ENCODE peak calls at places on chromosomes 3 and 15, in seven cellular contexts. M is AG08396; Z is dermis microvascular lymphatic vessel endothelial cell; F is PC-3; D is natural killer cell treated with Interleukin-12 subunit alpha and Interleukin-12 subunit beta and Interleukin-15 and Interleukin-18, amount 100 ng/mL, for 72 hours; T is non-pigmented ciliary epithelial cell; A is NCI-H748 treated with DMSO at 0.1 percent for 48 hours. K is an unnamed sample.

GRCh38 chr3:189632238-189632637 is 1.0 kb downstream of the TP63 start:
- DNase-seq in M (no peak), Z (no peak), F (no peak), D (no peak), T (no peak), A (no peak), K (no peak)

GRCh38 chr3:182972387-182972786 is 8.0 kb downstream of the DCUN1D1 start:
- DNase-seq in M (no peak), Z (no peak), F (no peak), D (no peak), T (no peak), A (no peak), K (no peak)

GRCh38 chr3:193982258-193982659 is 153.7 kb upstream of the HES1 start:
- DNase-seq in M (no peak), Z (peak; percentile 68), F (peak; percentile 86), D (no peak), T (no peak), A (no peak), K (no peak)

GRCh38 chr3:181623924-181624694 is 87.6 kb upstream of the SOX2 start:
- DNase-seq in M (no peak), Z (peak; percentile 74), F (peak; percentile 68), D (no peak), T (no peak), A (peak; percentile 47), K (no peak)

GRCh38 chr3:126537730-126538281 is 13.9 kb downstream of the CHST13 start:
- DNase-seq in M (no peak), Z (no peak), F (no peak), D (no peak), T (no peak), A (no peak), K (no peak)

GRCh38 chr3:52286777-52287110 is 884 bp upstream of the GLYCTK start:
- DNase-seq in M (no peak), Z (no peak), F (no peak), D (no peak), T (no peak), A (no peak), K (no peak)

GRCh38 chr3:87503901-87504498 is 227.6 kb upstream of the POU1F1 start:
- DNase-seq in M (peak; percentile 12), Z (peak; percentile 73), F (peak; percentile 92), D (no peak), T (peak; percentile 52), A (peak; percentile 27), K (peak; percentile 36)

GRCh38 chr15:52113708-52114107 is 1.1 kb upstream of the BCL2L10 start:
- DNase-seq in M (no peak), Z (no peak), F (no peak), D (no peak), T (no peak), A (no peak), K (no peak)

GRCh38 chr3:27666708-27667107 is 55.4 kb downstream of the EOMES start:
- DNase-seq in M (peak; percentile 44), Z (peak; percentile 44), F (no peak), D (no peak), T (no peak), A (no peak), K (no peak)

GRCh38 chr15:97235285-97235985 is 725.1 kb upstream of the ARRDC4 start:
- DNase-seq in M (peak; percentile 69), Z (peak; percentile 64), F (peak; percentile 70), D (no peak), T (peak; percentile 10), A (peak; percentile 63), K (peak; percentile 28)

GRCh38 chr15:56835598-56836275 is 82.7 kb upstream of the TCF12 start:
- DNase-seq in M (no peak), Z (peak; percentile 77), F (no peak), D (no peak), T (no peak), A (no peak), K (no peak)

GRCh38 chr3:57974796-57975388 is 33.3 kb upstream of the FLNB start:
- DNase-seq in M (peak; percentile 78), Z (peak; percentile 95), F (peak; percentile 98), D (no peak), T (peak; percentile 95), A (no peak), K (no peak)

GRCh38 chr3:195030791-195031321 is 240.1 kb downstream of the XXYLT1 start:
- DNase-seq in M (no peak), Z (peak; percentile 95), F (peak; percentile 94), D (no peak), T (no peak), A (no peak), K (no peak)

GRCh38 chr3:188390775-188391443 is 237.0 kb downstream of the LPP start:
- DNase-seq in M (no peak), Z (no peak), F (no peak), D (no peak), T (no peak), A (no peak), K (no peak)

GRCh38 chr3:133301194-133301593 is 98.7 kb upstream of the BFSP2 start:
- DNase-seq in M (peak; percentile 48), Z (peak; percentile 61), F (peak; percentile 49), D (no peak), T (peak; percentile 94), A (no peak), K (no peak)

GRCh38 chr15:99123706-99124451 is 19.0 kb downstream of the SYNM start:
- DNase-seq in M (peak; percentile 92), Z (peak; percentile 98), F (peak; percentile 96), D (no peak), T (peak; percentile 69), A (no peak), K (peak; percentile 74)

GRCh38 chr3:186923241-186923640 is 7.1 kb upstream of the ST6GAL1 start:
- DNase-seq in M (no peak), Z (no peak), F (no peak), D (no peak), T (no peak), A (no peak), K (no peak)

GRCh38 chr15:73709671-73710070 is 25.5 kb downstream of the CD276 start:
- DNase-seq in M (no peak), Z (no peak), F (no peak), D (no peak), T (no peak), A (no peak), K (no peak)

GRCh38 chr3:25782938-25783660 is at the start of gene NGLY1:
- DNase-seq in M (peak; percentile 94), Z (peak; percentile 84), F (peak; percentile 83), D (peak; percentile 91), T (no peak), A (peak; percentile 5), K (peak; percentile 81)